ENCODE peak calls at places on chromosomes 3 and 15, in six cellular contexts. N is H1, I is IMR-90, T is H9, J is mesenchymal stem cell, S is neuronal stem cell. E is an unnamed sample.

GRCh38 chr3:39286771-39287170 is 6.9 kb upstream of the CX3CR1 start:
- DNase-seq in T (no peak), S (no peak), N (no peak), J (no peak), I (no peak), E (no peak)

GRCh38 chr3:197718904-197719303 is 17.8 kb downstream of the RUBCN start:
- DNase-seq in N (no peak), T (no peak), I (peak; percentile 96), S (no peak), J (peak; percentile 86), E (peak; percentile 93)

GRCh38 chr15:25784876-25785642 is 78.1 kb downstream of the ATP10A start:
- DNase-seq in I (peak; percentile 94), S (no peak), J (peak; percentile 29), N (no peak), T (no peak), E (no peak)

GRCh38 chr3:40173291-40173710 is 136.2 kb upstream of the EIF1B start:
- DNase-seq in J (no peak), I (no peak), N (no peak), T (no peak), S (no peak), E (no peak)

GRCh38 chr3:181265750-181266333 is 276.3 kb upstream of the DNAJC19 start:
- DNase-seq in S (no peak), T (no peak), N (no peak), J (no peak), I (no peak), E (no peak)

GRCh38 chr3:172647823-172648222 is 63.0 kb downstream of the NCEH1 start:
- DNase-seq in T (no peak), J (no peak), I (no peak), N (no peak), S (no peak), E (no peak)

GRCh38 chr3:30183421-30183820 is 423.0 kb upstream of the TGFBR2 start:
- DNase-seq in N (no peak), T (no peak), I (no peak), J (no peak), S (no peak), E (peak; percentile 20)

GRCh38 chr3:129985113-129985512 is 10.6 kb downstream of the TRH start:
- DNase-seq in S (no peak), J (no peak), I (no peak), N (no peak), T (no peak), E (no peak)

GRCh38 chr3:61575893-61576292 is 14.5 kb downstream of the PTPRG start:
- DNase-seq in I (no peak), J (no peak), S (no peak), N (no peak), T (no peak), E (peak; percentile 11)

GRCh38 chr3:158768881-158769518 is 32.9 kb upstream of the MFSD1 start:
- DNase-seq in N (no peak), S (no peak), I (peak; percentile 98), T (no peak), J (peak; percentile 90), E (peak; percentile 35)

GRCh38 chr15:67359431-67360082 is 105.0 kb downstream of the IQCH start:
- DNase-seq in N (no peak), T (no peak), J (no peak), I (no peak), S (no peak), E (no peak)

DNA sequence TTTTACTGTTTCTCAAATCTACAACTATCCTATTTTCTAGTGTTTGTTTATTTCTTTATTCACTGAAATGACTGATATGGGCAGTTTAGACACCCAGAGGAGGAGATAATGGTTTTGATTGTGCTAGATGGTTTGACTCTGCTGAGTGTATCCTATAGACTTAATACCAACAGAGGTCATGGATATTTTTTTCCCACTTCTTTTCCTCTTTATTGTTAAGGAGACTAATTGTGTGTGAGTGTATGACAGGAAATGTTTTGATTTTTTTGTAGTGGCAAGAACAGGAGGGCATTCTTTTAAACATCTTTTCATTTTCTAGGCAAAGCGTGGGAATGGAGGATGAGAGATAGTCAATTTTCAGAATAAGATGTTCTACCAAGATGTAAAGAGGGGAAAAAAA is 223.5 kb downstream of the CHST2 start:
- DNase-seq in I (no peak), T (no peak), J (no peak), S (no peak), N (no peak), E (no peak)
- H2AFZ ChIP-seq in I (no peak overlapping the region), T (no peak overlapping the region), J (no peak overlapping the region), S (no peak overlapping the region), N (no peak overlapping the region), E (no peak overlapping the region)

GRCh38 chr3:132279030-132279429 is 38.2 kb upstream of the ACP3 start:
- DNase-seq in S (no peak), T (no peak), N (no peak), I (no peak), J (no peak), E (no peak)

GRCh38 chr3:132276228-132276906 is 40.8 kb upstream of the ACP3 start:
- DNase-seq in T (no peak), S (no peak), N (no peak), I (no peak), J (no peak), E (no peak)

GRCh38 chr3:132267594-132267993 is 49.6 kb upstream of the ACP3 start:
- DNase-seq in N (no peak), S (no peak), I (no peak), J (no peak), T (no peak), E (no peak)

GRCh38 chr3:132268956-132269355 is 48.3 kb upstream of the ACP3 start:
- DNase-seq in J (peak; percentile 45), N (peak; percentile 54), S (no peak), T (peak; percentile 69), I (peak; percentile 35), E (peak; percentile 54)

DNA sequence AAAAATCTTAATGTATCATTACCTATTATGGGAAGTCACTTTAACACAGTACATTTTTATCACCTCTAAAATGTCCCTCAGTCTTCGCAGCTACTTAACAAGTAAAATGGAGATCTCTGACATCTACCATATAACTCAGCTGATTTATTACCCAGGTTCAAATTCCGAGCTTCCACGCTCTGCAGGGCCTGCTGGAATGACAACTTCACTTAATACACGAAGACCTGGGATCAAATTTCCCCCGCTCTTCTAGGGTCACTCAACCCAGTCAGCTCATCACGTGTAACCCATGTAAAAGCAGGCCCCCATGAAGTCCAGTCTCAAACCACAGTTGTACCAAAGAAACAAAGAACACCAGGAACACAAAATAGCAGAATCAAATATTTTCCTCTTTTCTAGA is 44.2 kb upstream of the ACP3 start:
- DNase-seq in N (no peak), T (no peak), S (no peak), J (no peak), I (no peak), E (no peak)
- H2AK5ac ChIP-seq in N (no peak overlapping the region), T (no peak overlapping the region), S (no peak overlapping the region), J (no peak overlapping the region), I (no peak overlapping the region), E (no peak overlapping the region)

GRCh38 chr15:74410502-74410901 is 23.3 kb downstream of the SEMA7A start:
- DNase-seq in J (no peak), I (no peak), N (no peak), T (no peak), S (no peak), E (no peak)
- H2AFZ ChIP-seq in J (no peak overlapping the region), I (no peak overlapping the region), N (no peak overlapping the region), T (no peak overlapping the region), S (no peak overlapping the region), E (no peak overlapping the region)

GRCh38 chr3:117128876-117129275 is 419.3 kb downstream of the TUSC7 start:
- DNase-seq in N (no peak), I (no peak), J (no peak), S (no peak), T (no peak), E (no peak)

GRCh38 chr3:117130222-117130621 is 420.6 kb downstream of the TUSC7 start:
- DNase-seq in S (no peak), T (no peak), N (no peak), I (peak; percentile 39), J (no peak), E (no peak)

GRCh38 chr3:117128133-117128532 is 418.6 kb downstream of the TUSC7 start:
- DNase-seq in I (peak; percentile 50), J (no peak), N (no peak), S (no peak), T (no peak), E (no peak)

GRCh38 chr3:117126460-117126859 is 416.9 kb downstream of the TUSC7 start:
- DNase-seq in S (no peak), T (no peak), J (no peak), N (no peak), I (no peak), E (no peak)

DNA sequence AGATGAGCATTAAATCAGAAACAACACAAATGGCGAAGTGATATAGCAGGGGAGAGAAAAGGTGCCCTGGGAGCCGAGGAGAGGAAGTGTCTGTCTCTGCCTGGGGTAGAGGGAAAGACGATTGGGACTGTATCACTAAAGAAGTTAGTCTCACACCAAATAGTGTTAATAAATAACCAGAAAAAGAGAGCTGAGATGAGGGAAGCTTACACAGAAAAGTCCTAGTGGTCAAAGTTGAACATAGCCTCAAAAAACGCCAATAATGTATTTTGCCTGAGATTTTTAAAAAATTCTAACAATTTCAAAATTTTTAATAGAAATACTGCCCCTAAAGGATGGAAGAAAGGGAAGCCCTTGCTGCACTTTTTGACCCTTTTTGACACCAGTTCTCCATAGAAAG is 417.6 kb downstream of the TUSC7 start:
- DNase-seq in S (no peak), T (no peak), I (no peak), J (no peak), N (no peak), E (no peak)
- H2AK5ac ChIP-seq in S (no peak overlapping the region), T (no peak overlapping the region), I (no peak overlapping the region), J (no peak overlapping the region), N (no peak overlapping the region), E (no peak overlapping the region)

GRCh38 chr3:31312400-31312799 is 220.3 kb upstream of the STT3B start:
- DNase-seq in I (no peak), N (no peak), J (no peak), T (no peak), S (no peak), E (peak; percentile 37)

GRCh38 chr3:31311571-31311970 is 221.2 kb upstream of the STT3B start:
- DNase-seq in I (no peak), N (no peak), T (no peak), J (no peak), S (no peak), E (no peak)

GRCh38 chr3:31305324-31305723 is 227.4 kb upstream of the STT3B start:
- DNase-seq in S (no peak), I (no peak), J (no peak), T (no peak), N (no peak), E (no peak)

GRCh38 chr3:31307131-31307785 is 225.5 kb upstream of the STT3B start:
- DNase-seq in J (no peak), T (no peak), S (no peak), N (no peak), I (no peak), E (no peak)
- H2AFZ ChIP-seq in J (no peak overlapping the region), T (no peak overlapping the region), S (no peak overlapping the region), N (no peak overlapping the region), I (no peak overlapping the region), E (no peak overlapping the region)

GRCh38 chr3:53744351-53744750 is 101.9 kb downstream of the CHDH start:
- DNase-seq in T (peak; percentile 67), J (no peak), I (no peak), N (no peak), S (no peak), E (no peak)

GRCh38 chr3:53740946-53741345 is 105.3 kb downstream of the CHDH start:
- DNase-seq in S (no peak), T (no peak), J (no peak), N (no peak), I (no peak), E (no peak)

GRCh38 chr3:53739926-53740325 is 106.3 kb downstream of the CHDH start:
- DNase-seq in J (no peak), T (no peak), I (no peak), S (no peak), N (no peak), E (no peak)
- H2AK5ac ChIP-seq in J (no peak overlapping the region), T (no peak overlapping the region), I (no peak overlapping the region), S (no peak overlapping the region), N (no peak overlapping the region), E (no peak overlapping the region)